ENCODE peak calls at places on chromosome 20, in four cellular contexts. One of them, this sample, is unnamed.

GRCh38 chr20:3446779-3447178 is 24.0 kb upstream of the ATRN start:
- DNase-seq in T-cell: no peak
- DNase-seq in SK-MEL-5: no peak
- DNase-seq in NCI-H2081: no peak
- DNase-seq in this sample: no peak

GRCh38 chr20:3751664-3752385 is 15.7 kb downstream of the ADISSP start:
- DNase-seq in T-cell: peak; percentile 13
- DNase-seq in SK-MEL-5: peak; percentile 79
- DNase-seq in NCI-H2081: no peak
- DNase-seq in this sample: no peak

GRCh38 chr20:60031107-60031506 is 72.9 kb downstream of the CDH26 start:
- DNase-seq in T-cell: no peak
- DNase-seq in SK-MEL-5: no peak
- DNase-seq in NCI-H2081: no peak
- DNase-seq in this sample: no peak

GRCh38 chr20:59448828-59449444 is 148.5 kb downstream of the EDN3 start:
- DNase-seq in T-cell: no peak
- DNase-seq in SK-MEL-5: no peak
- DNase-seq in NCI-H2081: no peak
- DNase-seq in this sample: no peak

GRCh38 chr20:4951299-4951698 is 50.0 kb downstream of the SLC23A2 start:
- DNase-seq in T-cell: no peak
- DNase-seq in SK-MEL-5: peak; percentile 88
- DNase-seq in NCI-H2081: no peak
- DNase-seq in this sample: peak; percentile 56

GRCh38 chr20:25273541-25274358 is 25.9 kb downstream of the PYGB start:
- DNase-seq in T-cell: no peak
- DNase-seq in SK-MEL-5: no peak
- DNase-seq in NCI-H2081: no peak
- DNase-seq in this sample: no peak

GRCh38 chr20:41134362-41135186 is 2.8 kb upstream of the PLCG1 start:
- DNase-seq in T-cell: no peak
- DNase-seq in SK-MEL-5: no peak
- DNase-seq in NCI-H2081: no peak
- DNase-seq in this sample: no peak

GRCh38 chr20:49785851-49786174 is 26.8 kb upstream of the SLC9A8 start:
- DNase-seq in T-cell: no peak
- DNase-seq in SK-MEL-5: no peak
- DNase-seq in NCI-H2081: no peak
- DNase-seq in this sample: no peak

GRCh38 chr20:46435146-46435545 is 28.7 kb upstream of the ELMO2 start:
- DNase-seq in T-cell: no peak
- DNase-seq in SK-MEL-5: no peak
- DNase-seq in NCI-H2081: no peak
- DNase-seq in this sample: no peak

GRCh38 chr20:8242066-8242465 is 110.0 kb downstream of the PLCB1 start:
- DNase-seq in T-cell: no peak
- DNase-seq in SK-MEL-5: no peak
- DNase-seq in NCI-H2081: no peak
- DNase-seq in this sample: no peak

GRCh38 chr20:3805594-3806264 is 9.6 kb downstream of the CDC25B start:
- DNase-seq in T-cell: no peak
- DNase-seq in SK-MEL-5: peak; percentile 32
- DNase-seq in NCI-H2081: no peak
- DNase-seq in this sample: no peak

GRCh38 chr20:63741676-63742380 is 2.3 kb downstream of the SLC2A4RG start:
- DNase-seq in T-cell: no peak
- DNase-seq in SK-MEL-5: no peak
- DNase-seq in NCI-H2081: no peak
- DNase-seq in this sample: no peak

GRCh38 chr20:50224553-50225255 is 34.1 kb downstream of the CEBPB start:
- DNase-seq in T-cell: no peak
- DNase-seq in SK-MEL-5: peak; percentile 48
- DNase-seq in NCI-H2081: no peak
- DNase-seq in this sample: peak; percentile 73

GRCh38 chr20:34880095-34880680 is 3.8 kb downstream of the ACSS2 start:
- DNase-seq in T-cell: no peak
- DNase-seq in SK-MEL-5: no peak
- DNase-seq in NCI-H2081: no peak
- DNase-seq in this sample: no peak

GRCh38 chr20:50333856-50334255 is 143.2 kb downstream of the CEBPB start:
- DNase-seq in T-cell: no peak
- DNase-seq in SK-MEL-5: no peak
- DNase-seq in NCI-H2081: no peak
- DNase-seq in this sample: no peak

GRCh38 chr20:11234181-11234969 is 560.6 kb upstream of the JAG1 start:
- DNase-seq in T-cell: no peak
- DNase-seq in SK-MEL-5: peak; percentile 53
- DNase-seq in NCI-H2081: no peak
- DNase-seq in this sample: no peak

GRCh38 chr20:4905195-4905594 is 96.1 kb downstream of the SLC23A2 start:
- DNase-seq in T-cell: no peak
- DNase-seq in SK-MEL-5: no peak
- DNase-seq in NCI-H2081: no peak
- DNase-seq in this sample: no peak

GRCh38 chr20:13263451-13263850 is 42.4 kb downstream of the ISM1 start:
- DNase-seq in T-cell: no peak
- DNase-seq in SK-MEL-5: no peak
- DNase-seq in NCI-H2081: no peak
- DNase-seq in this sample: no peak